ENCODE peak calls at places on chromosomes 5 and 9, in four cellular contexts. C is GM13976; R is CD8-positive, alpha-beta T cell; O is pancreas. L is an unnamed sample.

GRCh38 chr9:110828148-110828730 is 159.6 kb downstream of the MUSK start:
- DNase-seq in R (no peak), O (no peak), C (no peak), L (peak; percentile 77)

GRCh38 chr9:89885156-89885555 is 280.3 kb downstream of the GADD45G start:
- DNase-seq in C (no peak), R (no peak), O (no peak), L (no peak)

GRCh38 chr9:130962418-130963316 is 23.6 kb upstream of the FIBCD1 start:
- DNase-seq in O (peak; percentile 22), R (no peak), C (no peak), L (peak; percentile 95)

GRCh38 chr5:89105836-89106235 is 222.9 kb upstream of the MEF2C start:
- DNase-seq in R (no peak), O (no peak), C (no peak), L (no peak)

GRCh38 chr9:112061152-112061740 is 113.9 kb downstream of the SUSD1 start:
- DNase-seq in C (peak; percentile 79), R (no peak), O (peak; percentile 45), L (peak; percentile 99)

GRCh38 chr5:139658928-139659667 is 10.9 kb downstream of the CXXC5 start:
- DNase-seq in C (no peak), O (no peak), R (no peak), L (peak; percentile 87)

GRCh38 chr9:78985084-78985738 is 586.6 kb upstream of the TLE4 start:
- DNase-seq in O (no peak), C (no peak), R (no peak), L (no peak)

GRCh38 chr9:19470567-19470966 is 61.8 kb downstream of the ACER2 start:
- DNase-seq in C (no peak), O (no peak), R (no peak), L (no peak)

GRCh38 chr5:33316773-33317172 is 124.0 kb upstream of the TARS1 start:
- DNase-seq in O (no peak), C (no peak), R (no peak), L (peak; percentile 88)

GRCh38 chr9:16642421-16643109 is 227.9 kb downstream of the BNC2 start:
- DNase-seq in R (no peak), O (no peak), C (no peak), L (no peak)

GRCh38 chr5:5304361-5305035 is 118.0 kb upstream of the ICE1 start:
- DNase-seq in R (no peak), O (no peak), C (no peak), L (no peak)

GRCh38 chr9:33234511-33235467 is 5.2 kb upstream of the SPINK4 start:
- DNase-seq in C (no peak), O (no peak), R (no peak), L (peak; percentile 63)

GRCh38 chr9:93245437-93245970 is 61.6 kb downstream of the WNK2 start:
- DNase-seq in C (no peak), R (no peak), O (no peak), L (no peak)

GRCh38 chr5:7873216-7873615 is 4.3 kb downstream of the MTRR start:
- DNase-seq in C (no peak), R (no peak), O (no peak), L (no peak)

GRCh38 chr5:10684303-10685086 is 76.5 kb downstream of the DAP start:
- DNase-seq in R (no peak), C (no peak), O (no peak), L (no peak)

L was measured in fibroblast of mammary gland.